ENCODE peak calls at places on chromosomes 7 and 10, in six cellular contexts. Z, X, K, D, G and U are unnamed samples.

GRCh38 chr10:112446055-112446854 is 459 bp downstream of the ZDHHC6 start:
- DNase-seq in D (peak; percentile 20), Z (peak; percentile 17), K (peak; percentile 24), X (peak; percentile 8), G (peak; percentile 17), U (peak; percentile 60)

GRCh38 chr7:135743907-135744789 is 4.5 kb downstream of the FAM180A start:
- DNase-seq in D (no peak), Z (peak; percentile 75), K (no peak), G (no peak), X (no peak), U (no peak)

GRCh38 chr7:12638851-12639467 is 48.5 kb upstream of the ARL4A start:
- DNase-seq in X (peak; percentile 34), G (peak; percentile 46), Z (peak; percentile 66), K (peak; percentile 44), D (peak; percentile 32), U (peak; percentile 80)

GRCh38 chr10:110632591-110633215 is 11.4 kb upstream of the RBM20 start:
- DNase-seq in X (no peak), G (no peak), Z (no peak), K (no peak), D (peak; percentile 75), U (no peak)

GRCh38 chr7:151727579-151728285 is 149.2 kb downstream of the PRKAG2 start:
- DNase-seq in K (peak; percentile 97), D (peak; percentile 98), Z (peak; percentile 91), X (peak; percentile 89), G (peak; percentile 64), U (peak; percentile 97)

GRCh38 chr10:97762816-97763215 is 9.0 kb downstream of the SFRP5 start:
- DNase-seq in D (no peak), X (no peak), G (no peak), Z (no peak), K (no peak), U (no peak)

GRCh38 chr10:104293021-104293420 is 24.0 kb downstream of the GSTO2 start:
- DNase-seq in K (no peak), G (no peak), Z (no peak), X (no peak), D (peak; percentile 53), U (no peak)

GRCh38 chr10:70901276-70901878 is 13.0 kb upstream of the PCBD1 start:
- DNase-seq in Z (no peak), G (no peak), X (no peak), D (no peak), K (no peak), U (no peak)

GRCh38 chr10:91420868-91421267 is 10.7 kb downstream of the HECTD2 start:
- DNase-seq in X (no peak), D (peak; percentile 41), K (peak; percentile 67), G (no peak), Z (peak; percentile 42), U (no peak)

GRCh38 chr10:11165591-11166543 is 148.2 kb downstream of the CELF2 start:
- DNase-seq in D (no peak), K (peak; percentile 15), G (peak; percentile 88), Z (peak; percentile 35), X (peak; percentile 61), U (peak; percentile 65)

GRCh38 chr7:22109761-22110160 is 164.1 kb upstream of the CDCA7L start:
- DNase-seq in K (peak; percentile 32), D (no peak), X (peak; percentile 59), G (peak; percentile 71), Z (peak; percentile 44), U (peak; percentile 65)

GRCh38 chr10:121002586-121003205 is 151.5 kb downstream of the WDR11 start:
- DNase-seq in G (no peak), K (no peak), Z (no peak), D (peak; percentile 83), X (no peak), U (no peak)

GRCh38 chr10:71141528-71141927 is 70.8 kb upstream of the UNC5B start:
- DNase-seq in G (no peak), K (no peak), Z (no peak), X (no peak), D (no peak), U (no peak)

GRCh38 chr7:42237891-42238531 is 1.0 kb upstream of the GLI3 start:
- DNase-seq in K (peak; percentile 79), Z (peak; percentile 76), G (peak; percentile 18), X (peak; percentile 75), D (no peak), U (peak; percentile 46)

GRCh38 chr10:14603539-14604102 is 171.1 kb downstream of the FAM107B start:
- DNase-seq in X (peak; percentile 49), D (no peak), G (no peak), Z (no peak), K (peak; percentile 37), U (peak; percentile 73)

GRCh38 chr7:28845106-28845505 is 113.0 kb downstream of the TRIL start:
- DNase-seq in D (no peak), X (no peak), K (no peak), Z (no peak), G (no peak), U (no peak)

GRCh38 chr10:79422178-79422892 is 23.1 kb downstream of the ZCCHC24 start:
- DNase-seq in G (no peak), K (peak; percentile 87), Z (peak; percentile 97), D (no peak), X (peak; percentile 68), U (no peak)

GRCh38 chr10:128709975-128710794 is 584.0 kb upstream of the MKI67 start:
- DNase-seq in D (no peak), Z (no peak), K (no peak), G (no peak), X (no peak), U (no peak)

GRCh38 chr10:35749230-35749629 is 107.1 kb upstream of the FZD8 start:
- DNase-seq in D (no peak), Z (no peak), X (no peak), K (no peak), G (no peak), U (no peak)

GRCh38 chr10:83723080-83723479 is 416.2 kb upstream of the GHITM start:
- DNase-seq in X (no peak), D (no peak), G (no peak), K (no peak), Z (no peak), U (no peak)

GRCh38 chr7:116327751-116328150 is 117.4 kb downstream of the TES start:
- DNase-seq in Z (peak; percentile 96), D (no peak), X (no peak), G (peak; percentile 13), K (peak; percentile 97), U (no peak)

GRCh38 chr7:12882710-12883109 is 195.3 kb downstream of the ARL4A start:
- DNase-seq in G (no peak), X (no peak), D (no peak), K (no peak), Z (no peak), U (no peak)

GRCh38 chr10:77592946-77593636 is 44.5 kb downstream of the KCNMA1 start:
- DNase-seq in G (peak; percentile 15), K (peak; percentile 94), Z (peak; percentile 97), D (peak; percentile 96), X (peak; percentile 61), U (no peak)

GRCh38 chr7:149762610-149763009 is 10.8 kb downstream of the ZNF467 start:
- DNase-seq in X (no peak), G (no peak), K (no peak), Z (no peak), D (no peak), U (no peak)

DNA sequence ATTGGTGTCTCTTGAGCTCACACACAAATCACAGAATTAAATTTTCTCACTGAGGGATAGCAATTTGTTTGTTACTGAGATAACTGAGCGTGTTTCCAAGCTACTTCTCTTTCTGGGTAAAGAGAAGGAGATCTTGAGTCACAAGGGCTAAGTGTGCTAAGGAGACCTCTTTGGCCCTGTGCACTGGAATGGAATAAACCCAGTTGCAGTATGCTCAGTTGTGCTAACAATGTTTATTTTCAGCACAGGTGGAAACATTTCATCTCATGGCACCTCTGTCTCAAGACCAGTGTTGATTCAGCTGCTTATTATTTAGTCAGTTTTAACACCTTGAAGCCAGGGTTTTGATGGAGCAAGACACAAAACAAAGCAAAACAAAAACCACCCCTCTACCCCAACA is 22.5 kb upstream of the UBE2H start:
- DNase-seq in G (no peak), K (peak; percentile 10), Z (no peak), D (no peak), X (no peak), U (no peak)
- H2AFZ ChIP-seq in G (no peak overlapping the region), K (no peak overlapping the region), Z (no peak overlapping the region), D (no peak overlapping the region), X (no peak overlapping the region), U (no peak overlapping the region)

DNA sequence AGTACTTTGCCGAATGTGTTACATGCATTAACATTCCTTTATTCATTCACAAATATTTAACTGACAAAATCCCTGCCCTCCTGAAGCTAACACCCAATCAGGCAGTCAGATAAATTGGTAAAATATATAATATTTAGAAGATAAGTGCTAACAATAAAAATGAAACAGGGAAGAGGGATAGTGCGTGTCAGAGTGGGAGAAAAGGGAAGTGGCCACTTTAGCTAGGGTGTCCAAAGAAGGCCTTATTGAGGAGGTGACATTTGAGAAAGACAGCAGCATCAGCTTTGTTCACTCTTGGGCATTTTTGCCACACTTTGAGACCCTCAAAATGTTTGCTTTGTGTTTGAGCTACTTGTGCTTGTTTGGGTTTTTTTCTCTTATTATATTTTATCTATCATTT is 317.9 kb downstream of the SNX13 start:
- DNase-seq in D (no peak), Z (no peak), G (no peak), K (no peak), X (no peak), U (no peak)
- H3K4me1 ChIP-seq in D (peaks cover 4% of the 10 kb centered on the region), Z (peaks cover 5% of the 10 kb centered on the region), G (no peaks in the 10 kb centered on the region), K (no peaks in the 10 kb centered on the region), X (peaks cover 33% of the 10 kb centered on the region), U (no peaks in the 10 kb centered on the region)

DNA sequence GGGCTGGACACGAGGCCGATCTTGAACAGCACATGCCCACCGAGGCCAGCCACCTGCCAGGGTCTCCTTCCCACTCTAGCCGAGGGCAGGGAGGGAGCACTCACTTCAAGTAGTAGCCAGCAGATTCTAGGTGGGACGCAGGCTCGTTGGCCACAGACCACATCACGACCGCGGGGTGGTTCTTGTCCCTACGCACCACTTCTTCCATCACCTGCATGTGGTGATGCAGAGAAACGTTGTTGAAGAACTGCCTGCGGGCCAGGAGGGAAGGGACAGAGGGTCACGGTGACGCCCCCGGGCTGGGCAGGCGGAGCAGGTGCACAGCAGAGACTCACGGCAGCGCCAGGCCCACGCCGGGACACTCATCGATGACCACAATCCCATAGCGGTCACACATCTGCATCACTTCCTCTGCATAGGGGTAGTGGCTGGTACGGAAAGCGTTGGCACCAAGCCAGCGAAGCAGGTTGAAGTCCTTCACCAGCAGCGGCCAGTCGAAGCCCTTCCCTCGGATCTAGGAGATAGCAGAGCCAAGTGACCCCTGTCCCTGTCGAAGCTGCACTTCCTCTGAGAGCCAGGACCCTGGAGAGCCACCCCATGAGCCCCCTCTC is 7.7 kb downstream of the GUSB start:
- DNase-seq in K (no peak), Z (no peak), D (no peak), X (no peak), G (no peak), U (no peak)
- H2AFZ ChIP-seq in K (no peak overlapping the region), Z (no peak overlapping the region), D (no peak overlapping the region), X (no peak overlapping the region), G (no peak overlapping the region), U (no peak overlapping the region)

DNA sequence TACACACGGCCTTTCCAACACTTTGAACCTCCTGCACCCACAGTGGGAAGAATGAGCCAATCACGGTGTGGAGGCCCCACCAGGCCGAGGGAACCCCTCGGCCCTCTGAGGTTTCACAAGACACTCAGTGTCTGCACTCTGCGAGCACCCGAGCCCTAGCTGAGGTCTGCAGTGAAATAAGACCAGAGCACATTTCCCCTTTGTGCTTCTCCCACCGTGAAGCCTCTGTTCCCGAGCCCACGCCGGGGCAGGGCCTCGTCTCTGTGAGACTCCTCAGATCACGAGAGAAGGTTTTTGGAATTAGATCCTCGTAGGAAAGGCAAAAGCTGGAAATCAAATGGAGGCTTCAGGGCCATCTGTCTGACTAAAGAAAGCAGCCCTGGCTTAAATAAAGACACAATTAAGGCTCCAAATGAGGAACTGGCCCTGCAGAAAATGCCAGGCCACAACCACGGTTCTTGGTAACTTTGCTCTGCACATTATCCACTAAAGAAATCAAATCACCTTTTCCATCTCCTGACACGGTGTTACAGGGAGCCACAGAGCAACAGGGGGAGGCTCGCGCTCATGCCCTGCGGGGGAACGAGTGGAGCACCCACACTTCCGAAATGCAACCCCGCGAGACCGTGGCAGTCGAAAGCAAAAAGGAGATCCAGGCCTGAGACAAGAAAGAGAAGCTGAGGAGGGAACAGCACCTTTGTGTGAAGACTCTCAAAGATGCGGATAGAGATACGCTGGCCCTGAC is 43.7 kb downstream of the FAM53B start:
- DNase-seq in X (no peak), K (no peak), D (no peak), G (no peak), Z (no peak), U (no peak)
- H3K4me1 ChIP-seq in X (peaks cover 20% of the 10 kb centered on the region), K (peaks cover 12% of the 10 kb centered on the region), D (no peaks in the 10 kb centered on the region), G (peaks cover 15% of the 10 kb centered on the region), Z (peaks cover 19% of the 10 kb centered on the region), U (peaks cover 76% of the 10 kb centered on the region)